ENCODE peak calls at places on chromosomes 2 and 18, in four cellular contexts. Y is CD8-positive, alpha-beta T cell; K is ascending aorta; W is heart left ventricle. Z is an unnamed sample.

GRCh38 chr2:222771832-222772231 is 89.0 kb upstream of the ACSL3 start:
- DNase-seq in Y (no peak), K (no peak), W (no peak), Z (no peak)

GRCh38 chr2:27255660-27256059 is 7.2 kb downstream of the SLC30A3 start:
- DNase-seq in Y (no peak), K (no peak), W (no peak), Z (no peak)

GRCh38 chr2:32010670-32011565 is at the start of gene MEMO1:
- DNase-seq in Y (peak; percentile 92), K (peak; percentile 76), W (peak; percentile 97), Z (peak; percentile 98)

GRCh38 chr2:200296118-200296517 is 10.4 kb upstream of the SPATS2L start:
- DNase-seq in Y (no peak), K (no peak), W (no peak), Z (no peak)

GRCh38 chr2:240876475-240877251 is 8.0 kb downstream of the AGXT start:
- DNase-seq in Y (no peak), K (no peak), W (peak; percentile 18), Z (no peak)

GRCh38 chr18:13909541-13909940 is 5.8 kb downstream of the MC2R start:
- DNase-seq in Y (no peak), K (no peak), W (no peak), Z (no peak)

GRCh38 chr2:124540805-124541204 is 515.7 kb downstream of the CNTNAP5 start:
- DNase-seq in Y (no peak), K (no peak), W (peak; percentile 41), Z (no peak)

GRCh38 chr2:46066591-46066990 is 230.6 kb upstream of the EPAS1 start:
- DNase-seq in Y (no peak), K (no peak), W (no peak), Z (no peak)

GRCh38 chr2:196750291-196750923 is 49.1 kb downstream of the GTF3C3 start:
- DNase-seq in Y (no peak), K (no peak), W (no peak), Z (no peak)

GRCh38 chr18:32773187-32773712 is 427 bp upstream of the KLHL14 start:
- DNase-seq in Y (no peak), K (no peak), W (no peak), Z (no peak)

GRCh38 chr18:7681261-7681660 is 114.1 kb downstream of the PTPRM start:
- DNase-seq in Y (no peak), K (no peak), W (no peak), Z (no peak)

GRCh38 chr2:236503100-236503499 is 66.5 kb upstream of the ACKR3 start:
- DNase-seq in Y (no peak), K (no peak), W (no peak), Z (no peak)

GRCh38 chr2:134539946-134540345 is 178.9 kb downstream of the TMEM163 start:
- DNase-seq in Y (no peak), K (no peak), W (peak; percentile 43), Z (no peak)

GRCh38 chr2:15634846-15635490 is 43.3 kb downstream of the DDX1 start:
- DNase-seq in Y (no peak), K (no peak), W (no peak), Z (no peak)

GRCh38 chr2:8303322-8303832 is 378.5 kb upstream of the ID2 start:
- DNase-seq in Y (peak; percentile 82), K (peak; percentile 51), W (peak; percentile 81), Z (peak; percentile 84)

GRCh38 chr2:237765875-237766274 is 32.7 kb upstream of the RBM44 start:
- DNase-seq in Y (no peak), K (no peak), W (no peak), Z (no peak)

GRCh38 chr2:8803658-8804379 is 33.6 kb downstream of the KIDINS220 start:
- DNase-seq in Y (no peak), K (no peak), W (no peak), Z (no peak)

GRCh38 chr2:229815858-229816257 is 101.5 kb upstream of the DNER start:
- DNase-seq in Y (no peak), K (no peak), W (no peak), Z (no peak)

GRCh38 chr18:68854786-68855391 is 57.0 kb downstream of the CCDC102B start:
- DNase-seq in Y (no peak), K (no peak), W (no peak), Z (no peak)

GRCh38 chr2:240257940-240258580 is 117.6 kb upstream of the OTOS start:
- DNase-seq in Y (no peak), K (no peak), W (no peak), Z (no peak)

GRCh38 chr2:43184339-43184895 is 42.0 kb downstream of the ZFP36L2 start:
- DNase-seq in Y (peak; percentile 50), K (no peak), W (no peak), Z (no peak)

GRCh38 chr2:233189032-233189431 is 62.4 kb upstream of the ATG16L1 start:
- DNase-seq in Y (no peak), K (no peak), W (no peak), Z (no peak)

GRCh38 chr18:49561377-49562193 is at the start of gene LIPG:
- DNase-seq in Y (peak; percentile 26), K (no peak), W (peak; percentile 33), Z (peak; percentile 69)

GRCh38 chr18:52422985-52423601 is 83.1 kb downstream of the DCC start:
- DNase-seq in Y (no peak), K (no peak), W (no peak), Z (no peak)

GRCh38 chr2:96507957-96508520 is 2.9 kb upstream of the NEURL3 start:
- DNase-seq in Y (peak; percentile 88), K (no peak), W (peak; percentile 81), Z (peak; percentile 89)

GRCh38 chr2:231611273-231612198 is 18.9 kb downstream of the TEX44 start:
- DNase-seq in Y (peak; percentile 29), K (peak; percentile 64), W (peak; percentile 39), Z (no peak)

GRCh38 chr2:240605867-240606743 is 19.2 kb upstream of the GPR35 start:
- DNase-seq in Y (no peak), K (peak; percentile 6), W (peak; percentile 6), Z (peak; percentile 47)

GRCh38 chr18:60962629-60963028 is 370.6 kb upstream of the CDH20 start:
- DNase-seq in Y (no peak), K (no peak), W (no peak), Z (no peak)

GRCh38 chr2:173075781-173076556 is at the start of gene MAP3K20:
- DNase-seq in Y (peak; percentile 27), K (peak; percentile 42), W (peak; percentile 91), Z (peak; percentile 88)

GRCh38 chr2:218961229-218961628 is 1.8 kb downstream of the CDK5R2 start:
- DNase-seq in Y (no peak), K (no peak), W (no peak), Z (no peak)

GRCh38 chr2:192228685-192229084 is 34.0 kb upstream of the TMEFF2 start:
- DNase-seq in Y (no peak), K (no peak), W (no peak), Z (no peak)

GRCh38 chr2:68458962-68459361 is 8.1 kb downstream of the FBXO48 start:
- DNase-seq in Y (no peak), K (no peak), W (no peak), Z (no peak)

GRCh38 chr18:54323970-54324369 is 33.7 kb downstream of the STARD6 start:
- DNase-seq in Y (no peak), K (no peak), W (no peak), Z (no peak)

GRCh38 chr2:21118302-21118920 is 5.4 kb upstream of the TDRD15 start:
- DNase-seq in Y (no peak), K (no peak), W (no peak), Z (no peak)

GRCh38 chr2:155382781-155383180 is 684.3 kb downstream of the KCNJ3 start:
- DNase-seq in Y (no peak), K (no peak), W (no peak), Z (no peak)

GRCh38 chr18:5868218-5868904 is 27.0 kb downstream of the TMEM200C start:
- DNase-seq in Y (no peak), K (no peak), W (peak; percentile 59), Z (no peak)

GRCh38 chr2:148914463-148914862 is 39.4 kb downstream of the KIF5C start:
- DNase-seq in Y (no peak), K (no peak), W (no peak), Z (no peak)

GRCh38 chr2:146317959-146318358 is 1526.9 kb upstream of the ACVR2A start:
- DNase-seq in Y (no peak), K (no peak), W (no peak), Z (no peak)

DNA sequence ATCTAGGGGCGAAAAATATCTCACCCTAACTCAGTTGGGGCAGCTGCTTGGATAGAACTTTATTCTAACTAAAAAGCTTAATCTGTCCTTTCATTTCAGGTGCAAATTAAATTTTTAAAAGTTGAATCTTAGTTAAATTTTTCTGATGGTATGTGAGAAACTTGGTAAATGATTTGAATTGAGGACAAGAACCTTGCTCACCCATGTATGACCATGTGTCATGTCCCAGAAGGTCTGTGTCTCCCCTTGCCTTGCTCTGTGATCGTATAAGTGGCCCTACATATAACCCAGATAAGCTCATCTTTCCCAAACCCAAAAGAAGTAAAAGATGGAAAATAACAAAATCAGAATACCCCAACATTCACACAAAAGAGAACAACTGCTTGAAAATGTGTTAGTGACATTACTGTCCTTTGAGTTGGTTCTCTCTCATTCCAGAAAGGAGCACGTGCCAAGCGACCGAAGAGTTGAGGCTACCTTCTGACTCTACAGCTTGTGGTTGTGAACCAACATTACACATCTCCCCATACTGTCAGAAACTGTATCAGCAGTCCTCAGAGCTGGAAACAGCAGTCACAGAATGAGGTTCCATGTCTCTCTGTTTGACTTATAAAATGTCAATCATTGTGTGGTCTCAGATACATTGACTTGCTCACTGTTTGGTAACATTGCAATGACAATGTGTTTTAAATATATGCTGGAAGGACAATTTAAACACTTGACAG is 46.4 kb upstream of the TANK start:
- DNase-seq in Y (no peak), K (no peak), W (no peak), Z (no peak)
- H3K4me1 ChIP-seq in Y (no peaks in the 10 kb centered on the region), K (no peaks in the 10 kb centered on the region), W (peaks cover 15% of the 10 kb centered on the region), Z (no peaks in the 10 kb centered on the region)

GRCh38 chr2:48519608-48520007 is 10.3 kb upstream of the STON1 start:
- DNase-seq in Y (no peak), K (no peak), W (no peak), Z (no peak)
- H3K27ac ChIP-seq in Y (no peak overlapping the region), K (no peak overlapping the region), W (no peak overlapping the region), Z (no peak overlapping the region)

GRCh38 chr2:145199052-145199451 is 679.1 kb upstream of the ZEB2 start:
- DNase-seq in Y (no peak), K (no peak), W (no peak), Z (no peak)

GRCh38 chr2:145198555-145198954 is 678.6 kb upstream of the ZEB2 start:
- DNase-seq in Y (no peak), K (no peak), W (no peak), Z (no peak)

GRCh38 chr2:145197944-145198343 is 678.0 kb upstream of the ZEB2 start:
- DNase-seq in Y (no peak), K (no peak), W (no peak), Z (no peak)

GRCh38 chr2:145200307-145200706 is 680.4 kb upstream of the ZEB2 start:
- DNase-seq in Y (no peak), K (no peak), W (no peak), Z (no peak)

DNA sequence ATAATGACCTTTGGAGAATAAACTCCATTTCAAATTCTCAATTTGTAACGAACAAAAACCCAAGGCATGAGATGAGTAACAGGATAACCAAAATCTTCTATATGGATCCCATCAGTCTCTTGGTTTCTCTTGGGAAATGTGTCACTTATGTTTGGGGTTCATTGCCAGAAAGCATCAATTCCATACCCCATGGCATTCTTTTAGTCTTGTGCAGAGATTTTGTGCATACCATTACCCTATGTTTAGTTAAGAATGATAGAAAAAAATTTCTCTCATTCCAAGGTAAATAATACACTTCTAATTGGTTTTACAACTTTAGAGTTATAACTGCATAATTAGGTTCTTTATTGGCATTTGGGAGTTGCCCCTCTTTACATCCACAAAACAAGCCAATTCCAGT is 679.9 kb upstream of the ZEB2 start:
- DNase-seq in Y (no peak), K (no peak), W (no peak), Z (no peak)
- H3K36me3 ChIP-seq in Y (no peaks in the 10 kb centered on the region), K (no peaks in the 10 kb centered on the region), W (no peaks in the 10 kb centered on the region), Z (no peaks in the 10 kb centered on the region)

GRCh38 chr2:113888641-113889470 is 1.0 kb upstream of the ACTR3 start:
- DNase-seq in Y (no peak), K (no peak), W (no peak), Z (peak; percentile 73)
- H3K4me1 ChIP-seq in Y (peaks cover 61% of the 10 kb centered on the region), K (peaks cover 23% of the 10 kb centered on the region), W (peaks cover 68% of the 10 kb centered on the region), Z (peaks cover 35% of the 10 kb centered on the region)

Z was measured in upper lobe of right lung.